ENCODE peak calls at places on chromosomes 13 and 19, in six cellular contexts. W is activated T-helper 2 cell treated with anti-CD3 and anti-CD28 coated beads, Interferon-gamma antibody, Interleukin-2, Interleukin-4, amounts not matched to agents 10 μg/mL and 5 μg/mL and 100 μg/mL, durations not matched to agents 14 hours and 24 hours and 36 hours; G is progenitor cell of endocrine pancreas; S is CD4-positive, alpha-beta memory T cell; A is M059J; X is naive thymus-derived CD8-positive, alpha-beta T cell. R is an unnamed sample.

GRCh38 chr19:31356587-31357314 is 7.5 kb upstream of the TSHZ3 start:
- DNase-seq in X (peak; percentile 30), S (peak; percentile 47), A (no peak), W (no peak), G (no peak), R (peak; percentile 39)

GRCh38 chr13:38641164-38641948 is 45.5 kb upstream of the FREM2 start:
- DNase-seq in A (no peak), W (no peak), G (no peak), S (no peak), X (no peak), R (no peak)

GRCh38 chr19:49761625-49762311 is 1.3 kb downstream of the TSKS start:
- DNase-seq in X (peak; percentile 19), S (no peak), W (no peak), G (no peak), A (peak; percentile 44), R (no peak)

GRCh38 chr19:42089191-42089750 is 13.3 kb downstream of the ZNF574 start:
- DNase-seq in A (no peak), W (no peak), S (no peak), G (no peak), X (no peak), R (no peak)

GRCh38 chr13:30212256-30212655 is 95.1 kb downstream of the KATNAL1 start:
- DNase-seq in X (no peak), S (no peak), W (no peak), A (no peak), G (no peak), R (no peak)

GRCh38 chr19:19606021-19606420 is 12.5 kb downstream of the PBX4 start:
- DNase-seq in G (no peak), S (peak; percentile 76), X (peak; percentile 56), A (peak; percentile 75), W (no peak), R (peak; percentile 63)

GRCh38 chr13:44874886-44875630 is 114.2 kb downstream of the NUFIP1 start:
- DNase-seq in X (no peak), W (no peak), A (peak; percentile 80), S (no peak), G (no peak), R (no peak)

GRCh38 chr13:43822969-43823368 is 36.2 kb upstream of the ENOX1 start:
- DNase-seq in A (no peak), X (no peak), G (no peak), W (no peak), S (no peak), R (no peak)

GRCh38 chr19:14400913-14401312 is 18.2 kb downstream of the DDX39A start:
- DNase-seq in X (no peak), S (no peak), W (no peak), G (no peak), A (peak; percentile 41), R (peak; percentile 49)

GRCh38 chr13:64255988-64256387 is 2840.3 kb upstream of the PCDH20 start:
- DNase-seq in S (no peak), X (no peak), G (no peak), A (no peak), W (no peak), R (no peak)

GRCh38 chr13:74465279-74465678 is 331.1 kb upstream of the KLF12 start:
- DNase-seq in A (no peak), X (no peak), S (no peak), W (no peak), G (no peak), R (no peak)

GRCh38 chr19:57403737-57404537 is 7.0 kb upstream of the ZNF17 start:
- DNase-seq in X (no peak), A (no peak), S (no peak), W (no peak), G (no peak), R (no peak)

GRCh38 chr19:1223018-1223855 is 14.6 kb downstream of the CBARP start:
- DNase-seq in W (no peak), S (no peak), A (peak; percentile 55), G (no peak), X (no peak), R (no peak)

GRCh38 chr19:30667227-30667626 is 295.0 kb downstream of the ZNF536 start:
- DNase-seq in A (no peak), S (no peak), G (no peak), W (no peak), X (no peak), R (no peak)

GRCh38 chr19:54206030-54206830 is 5.6 kb downstream of the RPS9 start:
- DNase-seq in G (no peak), W (no peak), X (no peak), A (no peak), S (no peak), R (no peak)

GRCh38 chr19:13689050-13689449 is 75.3 kb upstream of the MRI1 start:
- DNase-seq in G (no peak), S (peak; percentile 10), X (no peak), W (no peak), A (peak; percentile 50), R (no peak)

R was measured in naive thymus-derived CD4-positive, alpha-beta T cell.